ENCODE peak calls at places on chromosomes 13 and 19, in nine cellular contexts. D is mucosa of descending colon, Z is GM23248, O is body of pancreas, X is heart right ventricle, C is Peyer's patch, J is testis, H is neural progenitor cell, T is thyroid gland. Q is an unnamed sample.

GRCh38 chr13:104553156-104553555 is 1486.9 kb upstream of the SLC10A2 start:
- DNase-seq in O (no peak), D (no peak), Z (no peak), J (no peak), T (no peak), X (no peak), H (no peak), C (no peak), Q (no peak)

GRCh38 chr13:113110048-113110851 is 4.7 kb downstream of the F7 start:
- DNase-seq in X (no peak), T (no peak), H (no peak), J (no peak), D (no peak), Z (peak; percentile 37), O (peak; percentile 13), C (peak; percentile 43), Q (no peak)

GRCh38 chr13:103852036-103852435 is 785.8 kb upstream of the SLC10A2 start:
- DNase-seq in X (no peak), C (no peak), D (no peak), H (no peak), O (no peak), J (no peak), Z (no peak), T (no peak), Q (no peak)

GRCh38 chr13:113148407-113148806 is 10.0 kb upstream of the PROZ start:
- DNase-seq in X (no peak), O (no peak), J (no peak), H (no peak), C (no peak), D (no peak), Z (no peak), T (no peak), Q (no peak)

GRCh38 chr19:3338541-3339181 is 27.7 kb upstream of the NFIC start:
- DNase-seq in H (no peak), X (no peak), T (peak; percentile 76), J (no peak), Z (no peak), O (peak; percentile 88), C (peak; percentile 83), D (peak; percentile 86), Q (peak; percentile 65)

GRCh38 chr19:5850743-5851293 is 431 bp downstream of the FUT3 start:
- DNase-seq in T (peak; percentile 86), O (peak; percentile 73), D (peak; percentile 70), J (no peak), Z (peak; percentile 53), C (peak; percentile 69), H (no peak), X (no peak), Q (peak; percentile 84)

GRCh38 chr13:28137556-28137955 is 789 bp upstream of the PAN3 start:
- DNase-seq in J (no peak), H (peak; percentile 26), C (no peak), Z (peak; percentile 43), O (no peak), D (no peak), X (peak; percentile 10), T (no peak), Q (no peak)

GRCh38 chr13:74966814-74967213 is 515.2 kb downstream of the TBC1D4 start:
- DNase-seq in X (peak; percentile 67), C (no peak), D (no peak), O (no peak), Z (peak; percentile 4), J (no peak), T (no peak), H (peak; percentile 41), Q (no peak)

GRCh38 chr13:91313103-91313502 is 34.4 kb upstream of the MIR17HG start:
- DNase-seq in D (no peak), J (peak; percentile 49), H (peak; percentile 56), Z (peak; percentile 47), X (no peak), C (no peak), T (no peak), O (no peak), Q (no peak)

DNA sequence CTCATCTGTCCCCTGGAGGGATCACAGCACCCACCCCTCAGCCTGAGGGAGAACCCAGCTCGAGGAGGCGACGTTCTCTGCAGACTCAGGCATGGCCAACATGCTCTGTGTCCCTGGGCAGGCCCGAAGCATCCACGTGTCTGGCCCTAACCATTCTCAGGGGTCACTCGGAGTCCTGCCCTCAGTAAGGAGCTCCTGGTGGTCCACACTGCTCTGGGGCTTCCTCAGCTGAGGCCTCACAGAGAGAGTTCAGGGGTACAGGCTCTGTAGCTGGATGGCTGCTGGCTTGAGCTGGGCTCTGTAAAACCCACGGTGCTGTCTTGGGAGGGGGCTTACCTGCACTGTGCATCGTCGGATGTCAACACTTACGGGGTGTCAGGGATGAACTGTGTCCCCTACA is 4.4 kb upstream of the SIGLEC8 start:
- DNase-seq in D (no peak), J (no peak), T (no peak), C (peak; percentile 28), O (no peak), X (no peak), H (no peak), Z (no peak), Q (no peak)
- H3K4me1 ChIP-seq in D (no peaks in the 10 kb centered on the region), J (no peaks in the 10 kb centered on the region), T (no peaks in the 10 kb centered on the region), C (no peaks in the 10 kb centered on the region), O (no peaks in the 10 kb centered on the region), X (no peaks in the 10 kb centered on the region), H (no peaks in the 10 kb centered on the region), Z (no peaks in the 10 kb centered on the region), Q (no peaks in the 10 kb centered on the region)

GRCh38 chr19:17752865-17753639 is 1.8 kb downstream of the FCHO1 start:
- DNase-seq in J (no peak), O (no peak), X (no peak), T (no peak), H (no peak), D (no peak), Z (no peak), C (no peak), Q (no peak)
- H3K4me1 ChIP-seq in J (peaks cover 11% of the 10 kb centered on the region), O (peaks cover 10% of the 10 kb centered on the region), X (no peaks in the 10 kb centered on the region), T (peaks cover 7% of the 10 kb centered on the region), H (peaks cover 18% of the 10 kb centered on the region), D (peaks cover 2% of the 10 kb centered on the region), Z (no peaks in the 10 kb centered on the region), C (peaks cover 36% of the 10 kb centered on the region), Q (no peaks in the 10 kb centered on the region)

GRCh38 chr19:42282036-42282762 is 13.1 kb downstream of the CIC start:
- DNase-seq in X (peak; percentile 29), D (no peak), T (no peak), C (no peak), O (no peak), J (no peak), H (peak; percentile 52), Z (peak; percentile 74), Q (no peak)
- H3K4me1 ChIP-seq in X (peaks cover 75% of the 10 kb centered on the region), D (peaks cover 59% of the 10 kb centered on the region), T (peaks cover 78% of the 10 kb centered on the region), C (peaks cover 56% of the 10 kb centered on the region), O (peaks cover 79% of the 10 kb centered on the region), J (peaks cover 77% of the 10 kb centered on the region), H (peaks cover 47% of the 10 kb centered on the region), Z (peaks cover 58% of the 10 kb centered on the region), Q (peaks cover 35% of the 10 kb centered on the region)

DNA sequence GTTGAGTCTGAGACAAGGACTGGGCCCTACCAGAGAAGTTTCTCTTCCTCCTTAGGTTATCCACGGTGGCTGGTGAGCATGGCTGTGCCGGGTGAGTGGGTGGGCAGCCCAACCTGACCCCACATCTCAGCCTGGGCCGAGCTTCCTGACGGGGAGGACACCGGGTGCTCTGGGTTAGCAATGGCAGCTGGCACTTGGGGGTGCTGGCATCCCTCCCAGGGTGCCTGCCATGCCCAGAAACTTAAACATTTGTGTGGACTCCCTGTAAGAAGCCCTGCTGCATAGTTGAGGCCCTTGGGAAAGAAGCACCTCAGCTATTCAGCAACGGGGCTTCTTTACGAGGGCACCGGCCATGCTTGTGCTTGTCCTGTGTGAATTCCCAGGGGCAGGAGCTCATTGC is 33.9 kb upstream of the MEDAG start:
- DNase-seq in H (no peak), O (no peak), Z (no peak), J (no peak), X (no peak), D (no peak), C (no peak), T (no peak), Q (no peak)
- H3K4me1 ChIP-seq in H (peaks cover 19% of the 10 kb centered on the region), O (peaks cover under 1% of the 10 kb centered on the region), Z (peaks cover 69% of the 10 kb centered on the region), J (peaks cover 14% of the 10 kb centered on the region), X (peaks cover 5% of the 10 kb centered on the region), D (no peaks in the 10 kb centered on the region), C (no peaks in the 10 kb centered on the region), T (peaks cover 7% of the 10 kb centered on the region), Q (peaks cover 6% of the 10 kb centered on the region)

GRCh38 chr19:16325671-16326400 is 1.2 kb downstream of the KLF2 start:
- DNase-seq in J (peak; percentile 66), C (peak; percentile 75), X (no peak), O (peak; percentile 26), D (no peak), H (peak; percentile 86), Z (peak; percentile 77), T (peak; percentile 40), Q (peak; percentile 57)

GRCh38 chr19:16326401-16327130 is 1.9 kb downstream of the KLF2 start:
- DNase-seq in X (no peak), J (no peak), C (peak; percentile 69), T (no peak), Z (peak; percentile 61), O (no peak), D (no peak), H (peak; percentile 49), Q (peak; percentile 29)

GRCh38 chr19:16327501-16327900 is 2.9 kb downstream of the KLF2 start:
- DNase-seq in O (no peak), X (no peak), C (peak; percentile 58), T (no peak), J (no peak), D (no peak), H (no peak), Z (peak; percentile 36), Q (no peak)

GRCh38 chr19:16327911-16328823 is 3.5 kb downstream of the KLF2 start:
- DNase-seq in J (peak; percentile 76), Z (peak; percentile 93), X (peak; percentile 78), C (peak; percentile 85), T (peak; percentile 45), O (peak; percentile 57), D (peak; percentile 67), H (no peak), Q (peak; percentile 89)

DNA sequence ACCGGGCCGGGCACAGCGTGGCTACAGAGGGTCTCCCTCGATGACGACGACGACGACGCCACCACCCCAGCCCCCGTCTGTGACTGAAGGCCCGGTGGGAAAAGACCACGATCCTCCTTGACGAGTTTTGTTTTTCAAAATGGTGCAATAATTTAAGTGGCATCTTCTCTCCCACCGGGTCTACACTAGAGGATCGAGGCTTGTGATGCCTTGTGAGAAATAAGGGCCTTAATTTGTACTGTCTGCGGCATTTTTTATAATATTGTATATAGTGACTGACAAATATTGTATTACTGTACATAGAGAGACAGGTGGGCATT is 2.5 kb downstream of the KLF2 start:
- DNase-seq in Z (peak; percentile 28), O (no peak), T (no peak), J (no peak), C (no peak), H (no peak), X (no peak), D (no peak), Q (no peak)
- H3K4me1 ChIP-seq in Z (peaks cover 38% of the 10 kb centered on the region), O (peaks cover 18% of the 10 kb centered on the region), T (peaks cover 45% of the 10 kb centered on the region), J (peaks cover 29% of the 10 kb centered on the region), C (peaks cover 22% of the 10 kb centered on the region), H (peaks cover 11% of the 10 kb centered on the region), X (peaks cover 25% of the 10 kb centered on the region), D (peaks cover 20% of the 10 kb centered on the region), Q (peaks cover 6% of the 10 kb centered on the region)

Q was measured in lung.